ENCODE peak calls at places on chromosomes 3 and 15, in nine cellular contexts. G, X, Z, W, B, T, O, H and L are unnamed samples.

GRCh38 chr3:189664311-189664710 is 33.1 kb downstream of the TP63 start:
- DNase-seq in G (no peak), X (no peak), Z (peak; percentile 28), W (no peak), B (no peak), T (no peak), O (no peak), H (peak; percentile 94), L (peak; percentile 97)

GRCh38 chr3:126485956-126486884 is 10.5 kb upstream of the ZXDC start:
- DNase-seq in G (no peak), X (peak; percentile 29), Z (no peak), W (no peak), B (no peak), T (no peak), O (no peak), H (no peak), L (no peak)

GRCh38 chr3:33093847-33094246 is 3.1 kb downstream of the GLB1 start:
- DNase-seq in G (no peak), X (no peak), Z (no peak), W (no peak), B (no peak), T (no peak), O (no peak), H (no peak), L (no peak)

GRCh38 chr3:187997490-187997889 is 156.5 kb upstream of the LPP start:
- DNase-seq in G (no peak), X (no peak), Z (no peak), W (no peak), B (no peak), T (no peak), O (no peak), H (no peak), L (peak; percentile 26)

GRCh38 chr3:89690649-89691048 is 583.2 kb downstream of the EPHA3 start:
- DNase-seq in G (no peak), X (no peak), Z (no peak), W (no peak), B (no peak), T (no peak), O (no peak), H (peak; percentile 28), L (peak; percentile 47)

GRCh38 chr3:169454823-169455222 is 208.7 kb downstream of the MECOM start:
- DNase-seq in G (no peak), X (no peak), Z (no peak), W (no peak), B (no peak), T (no peak), O (no peak), H (peak; percentile 78), L (peak; percentile 88)

GRCh38 chr3:128316456-128316855 is 150.2 kb downstream of the DNAJB8 start:
- DNase-seq in G (no peak), X (no peak), Z (no peak), W (no peak), B (no peak), T (no peak), O (peak; percentile 13), H (peak; percentile 45), L (peak; percentile 45)

GRCh38 chr3:193593666-193594025 is 638 bp downstream of the OPA1 start:
- DNase-seq in G (peak; percentile 40), X (no peak), Z (peak; percentile 24), W (no peak), B (no peak), T (no peak), O (no peak), H (peak; percentile 31), L (peak; percentile 23)

GRCh38 chr3:4533489-4534443 is 40.6 kb downstream of the ITPR1 start:
- DNase-seq in G (no peak), X (no peak), Z (no peak), W (no peak), B (no peak), T (peak; percentile 32), O (peak; percentile 39), H (no peak), L (no peak)

GRCh38 chr15:71349736-71350515 is 234.7 kb downstream of the THSD4 start:
- DNase-seq in G (no peak), X (no peak), Z (no peak), W (no peak), B (no peak), T (no peak), O (no peak), H (no peak), L (no peak)

GRCh38 chr15:48617619-48618018 is 27.9 kb downstream of the FBN1 start:
- DNase-seq in G (no peak), X (no peak), Z (no peak), W (no peak), B (peak; percentile 84), T (no peak), O (peak; percentile 44), H (peak; percentile 99), L (peak; percentile 86)

GRCh38 chr3:139764069-139764905 is 86.5 kb upstream of the NMNAT3 start:
- DNase-seq in G (no peak), X (no peak), Z (no peak), W (no peak), B (no peak), T (no peak), O (no peak), H (peak; percentile 55), L (peak; percentile 15)

GRCh38 chr15:70045045-70045444 is 52.7 kb downstream of the TLE3 start:
- DNase-seq in G (no peak), X (no peak), Z (no peak), W (no peak), B (no peak), T (no peak), O (no peak), H (no peak), L (peak; percentile 45)

DNA sequence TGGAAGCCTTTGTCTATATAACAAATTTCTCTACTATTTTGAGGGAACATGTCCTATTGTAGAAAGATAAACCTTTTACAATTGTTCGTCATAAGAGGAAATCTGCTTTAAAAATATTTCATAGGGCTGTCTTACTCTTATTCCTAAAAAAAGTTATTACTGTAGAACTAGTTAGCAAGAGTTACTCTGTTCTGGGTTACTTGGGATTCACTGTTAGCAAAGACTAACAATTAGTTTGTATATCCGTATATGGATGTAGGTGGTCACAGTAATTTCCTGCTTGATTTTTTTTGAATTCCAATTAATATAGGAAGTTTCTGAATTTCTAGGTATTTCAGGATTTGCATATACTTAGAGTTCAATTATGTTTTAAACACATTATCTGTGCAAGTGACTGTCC is 413.5 kb downstream of the RBMS3 start:
- DNase-seq in G (no peak), X (no peak), Z (no peak), W (no peak), B (no peak), T (no peak), O (no peak), H (no peak), L (no peak)
- H3K4me3 ChIP-seq in G (peak overlapping the region; percentile 22), X (no peak overlapping the region), Z (no peak overlapping the region), W (no peak overlapping the region), B (no peak overlapping the region), T (no peak overlapping the region), O (no peak overlapping the region), H (no peak overlapping the region), L (no peak overlapping the region)

DNA sequence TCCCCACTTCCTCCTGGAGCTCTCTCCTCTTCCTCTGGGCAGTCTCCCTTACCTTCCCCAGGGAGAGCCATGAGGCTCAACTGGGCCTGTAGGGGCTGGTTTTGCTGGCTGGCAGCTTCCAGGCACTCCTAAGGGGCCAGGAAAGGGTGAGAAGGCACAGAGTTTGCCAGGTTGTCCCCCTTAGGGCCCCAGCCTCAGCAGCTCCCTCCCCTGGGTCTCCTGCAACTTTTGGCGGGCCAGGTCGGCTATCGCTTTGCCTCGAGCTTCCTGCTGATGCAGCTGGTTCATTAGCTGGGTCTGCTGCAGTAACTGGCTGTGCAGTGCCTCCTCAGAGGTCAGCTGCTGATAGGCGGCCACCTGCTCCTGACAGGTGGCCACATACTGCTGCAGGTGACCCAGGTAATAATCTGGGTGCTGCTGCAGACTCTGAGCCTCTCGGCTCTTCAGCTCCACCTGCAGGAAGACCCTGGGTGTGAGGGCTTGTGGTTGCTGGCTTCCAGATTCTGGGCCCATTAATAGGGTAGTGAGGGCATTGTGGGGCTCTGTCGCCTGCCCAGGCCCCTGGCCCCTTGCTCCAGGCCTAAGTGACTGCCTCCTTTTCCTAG is 29.7 kb upstream of the OR4F6 start:
- DNase-seq in G (no peak), X (peak; percentile 41), Z (no peak), W (no peak), B (no peak), T (no peak), O (no peak), H (peak; percentile 9), L (no peak)
- TF ChIP-seq CTCF in G (peak; percentile 16), X (no peak), Z (no peak), W (no peak), B (no peak), T (peak; percentile 22), O (no peak), H (peak; percentile 50), L (peak; percentile 26)

DNA sequence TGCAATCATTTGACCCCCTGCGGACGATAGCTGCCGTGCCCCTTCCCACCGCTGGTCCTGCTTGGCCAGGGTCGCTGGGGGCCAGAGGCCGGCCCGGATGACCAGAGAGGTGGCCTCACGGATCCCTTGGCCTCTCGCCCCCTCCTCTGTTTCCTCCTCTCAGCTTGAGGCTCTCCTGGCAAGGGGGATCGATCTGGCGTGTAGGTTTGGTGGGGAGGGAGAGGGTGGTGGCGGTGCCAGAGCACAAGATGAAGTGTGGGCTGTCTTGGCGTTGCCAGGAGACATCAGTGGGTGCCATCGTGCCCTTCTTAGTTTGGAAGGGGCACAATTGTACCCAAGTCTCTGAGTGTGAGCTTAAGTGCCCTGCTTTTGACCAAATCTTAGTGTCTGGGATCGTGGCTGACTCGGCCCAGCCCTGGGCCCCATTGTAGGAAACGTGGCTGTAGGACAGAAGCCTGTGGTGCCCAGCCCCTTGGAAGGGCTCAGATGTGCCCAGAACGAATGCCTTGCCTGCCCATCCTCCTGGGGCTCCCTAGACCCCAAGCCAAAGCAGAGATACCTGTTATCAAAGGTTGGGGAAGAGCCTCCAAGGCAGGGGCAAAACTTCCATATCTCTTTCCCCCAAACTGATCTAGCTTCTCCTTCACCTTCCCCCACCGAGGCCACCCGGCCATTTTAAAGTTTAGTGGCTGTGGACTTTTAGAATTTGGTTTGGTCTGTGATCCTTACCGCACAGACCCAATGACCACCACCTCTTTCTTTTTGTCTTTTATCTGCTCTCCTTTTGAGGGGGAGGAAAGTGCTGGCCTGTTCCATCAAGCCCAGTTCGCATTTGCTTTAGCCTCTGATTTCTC is 14.4 kb downstream of the NR2F2 start:
- DNase-seq in G (no peak), X (no peak), Z (no peak), W (no peak), B (peak; percentile 64), T (no peak), O (no peak), H (peak; percentile 36), L (no peak)
- H3K4me3 ChIP-seq in G (peak overlapping the region; percentile 68), X (no peak overlapping the region), Z (no peak overlapping the region), W (no peak overlapping the region), B (peak overlapping the region; percentile 56), T (peak overlapping the region; percentile 81), O (no peak overlapping the region), H (peak overlapping the region; percentile 94), L (peak overlapping the region; percentile 54)

DNA sequence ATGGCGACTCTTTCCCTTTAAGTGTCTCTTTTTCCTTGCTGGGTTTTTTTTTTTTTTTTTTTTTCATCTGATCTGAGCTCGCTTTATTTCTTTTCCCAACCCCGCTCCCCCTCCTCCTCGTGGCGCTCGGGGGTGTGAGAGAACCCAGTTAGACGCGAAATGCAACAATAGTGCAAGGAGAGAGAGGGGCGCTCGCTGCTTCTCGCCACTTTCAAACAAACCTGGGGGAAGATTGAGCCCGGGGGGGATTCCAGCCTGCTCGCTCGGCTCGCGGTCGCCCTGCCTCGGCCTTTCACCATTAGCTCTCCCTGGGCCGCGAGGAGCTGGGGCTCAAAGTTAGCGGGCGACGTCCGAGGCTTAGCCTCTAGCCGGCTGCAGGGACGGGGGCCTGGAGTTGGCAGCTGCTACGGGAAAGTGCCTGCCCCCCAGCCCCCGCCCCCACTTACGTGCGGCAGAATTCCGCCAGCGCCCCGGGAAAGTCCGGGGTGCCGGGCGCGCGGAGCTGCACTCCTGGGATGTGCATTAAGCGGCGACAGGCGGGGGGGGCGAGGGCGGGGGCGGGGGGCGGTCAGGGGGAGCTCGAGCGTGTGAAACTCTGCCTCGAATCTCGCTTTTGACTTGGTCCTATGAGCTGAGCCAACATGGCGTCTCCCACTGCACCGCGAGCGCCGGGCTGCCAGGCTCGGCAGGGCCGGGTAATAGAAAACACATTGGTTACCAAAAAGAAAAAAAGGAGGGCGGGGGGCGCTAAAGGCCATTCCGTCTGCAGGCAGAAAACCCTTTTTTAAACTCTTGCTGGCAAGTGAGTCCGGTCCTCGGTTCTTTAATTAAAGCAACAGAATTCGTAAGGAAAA is 10.3 kb downstream of the NR2F2 start:
- DNase-seq in G (peak; percentile 83), X (peak; percentile 68), Z (peak; percentile 86), W (no peak), B (peak; percentile 76), T (no peak), O (peak; percentile 58), H (peak; percentile 71), L (peak; percentile 73)
- TF ChIP-seq CTCF in G (peak; percentile 8), X (no peak), Z (no peak), W (no peak), B (no peak), T (no peak), O (no peak), H (no peak), L (no peak)